ENCODE peak calls at places on chromosome 5, in nine cellular contexts. One of them, this sample, is unnamed.

GRCh38 chr5:68894673-68895072 is 199.1 kb upstream of the SLC30A5 start:
- DNase-seq in AG10803: peak
- DNase-seq in mucosa of descending colon: no peak
- DNase-seq in hepatocyte: peak
- DNase-seq in MCF 10A: peak
- DNase-seq in T-helper 1 cell: no peak
- DNase-seq in activated naive CD8-positive, alpha-beta T cell treated with anti-CD3 and anti-CD28 coated beads for 36 hours: no peak
- DNase-seq in fibroblast of lung: no peak
- DNase-seq in GM13977: no peak
- DNase-seq in this sample: no peak

GRCh38 chr5:162325143-162325727 is 257.7 kb downstream of the GABRG2 start:
- DNase-seq in fibroblast of lung: no peak
- DNase-seq in T-helper 1 cell: no peak
- DNase-seq in AG10803: no peak
- DNase-seq in activated naive CD8-positive, alpha-beta T cell treated with anti-CD3 and anti-CD28 coated beads for 36 hours: no peak
- DNase-seq in GM13977: no peak
- DNase-seq in MCF 10A: peak
- DNase-seq in hepatocyte: no peak
- DNase-seq in mucosa of descending colon: no peak
- DNase-seq in this sample: no peak

GRCh38 chr5:9348296-9348996 is 197.4 kb downstream of the SEMA5A start:
- DNase-seq in MCF 10A: peak
- DNase-seq in hepatocyte: no peak
- DNase-seq in activated naive CD8-positive, alpha-beta T cell treated with anti-CD3 and anti-CD28 coated beads for 36 hours: no peak
- DNase-seq in mucosa of descending colon: no peak
- DNase-seq in T-helper 1 cell: no peak
- DNase-seq in GM13977: no peak
- DNase-seq in AG10803: peak
- DNase-seq in fibroblast of lung: peak
- DNase-seq in this sample: peak

GRCh38 chr5:56951131-56951945 is 585 bp downstream of the MIER3 start:
- DNase-seq in MCF 10A: peak
- DNase-seq in hepatocyte: peak
- DNase-seq in fibroblast of lung: peak
- DNase-seq in AG10803: peak
- DNase-seq in activated naive CD8-positive, alpha-beta T cell treated with anti-CD3 and anti-CD28 coated beads for 36 hours: peak
- DNase-seq in mucosa of descending colon: peak
- DNase-seq in T-helper 1 cell: peak
- DNase-seq in GM13977: no peak
- DNase-seq in this sample: peak

GRCh38 chr5:84729326-84729725 is 344.6 kb upstream of the EDIL3 start:
- DNase-seq in activated naive CD8-positive, alpha-beta T cell treated with anti-CD3 and anti-CD28 coated beads for 36 hours: no peak
- DNase-seq in T-helper 1 cell: no peak
- DNase-seq in AG10803: no peak
- DNase-seq in MCF 10A: no peak
- DNase-seq in hepatocyte: no peak
- DNase-seq in GM13977: no peak
- DNase-seq in mucosa of descending colon: no peak
- DNase-seq in fibroblast of lung: peak
- DNase-seq in this sample: peak

GRCh38 chr5:41156739-41157138 is 56.6 kb downstream of the C6 start:
- DNase-seq in MCF 10A: peak
- DNase-seq in AG10803: peak
- DNase-seq in fibroblast of lung: peak
- DNase-seq in GM13977: no peak
- DNase-seq in mucosa of descending colon: no peak
- DNase-seq in T-helper 1 cell: no peak
- DNase-seq in activated naive CD8-positive, alpha-beta T cell treated with anti-CD3 and anti-CD28 coated beads for 36 hours: no peak
- DNase-seq in hepatocyte: no peak
- DNase-seq in this sample: no peak

GRCh38 chr5:114305402-114306207 is 56.3 kb upstream of the KCNN2 start:
- DNase-seq in GM13977: peak
- DNase-seq in fibroblast of lung: peak
- DNase-seq in activated naive CD8-positive, alpha-beta T cell treated with anti-CD3 and anti-CD28 coated beads for 36 hours: no peak
- DNase-seq in AG10803: peak
- DNase-seq in hepatocyte: peak
- DNase-seq in T-helper 1 cell: no peak
- DNase-seq in mucosa of descending colon: no peak
- DNase-seq in MCF 10A: peak
- DNase-seq in this sample: no peak

GRCh38 chr5:176384991-176385390 is 3.4 kb downstream of the NOP16 start:
- DNase-seq in fibroblast of lung: no peak
- DNase-seq in T-helper 1 cell: no peak
- DNase-seq in AG10803: no peak
- DNase-seq in activated naive CD8-positive, alpha-beta T cell treated with anti-CD3 and anti-CD28 coated beads for 36 hours: no peak
- DNase-seq in MCF 10A: no peak
- DNase-seq in mucosa of descending colon: no peak
- DNase-seq in hepatocyte: no peak
- DNase-seq in GM13977: no peak
- DNase-seq in this sample: no peak

GRCh38 chr5:134600600-134600999 is 32.0 kb downstream of the SAR1B start:
- DNase-seq in hepatocyte: no peak
- DNase-seq in mucosa of descending colon: no peak
- DNase-seq in activated naive CD8-positive, alpha-beta T cell treated with anti-CD3 and anti-CD28 coated beads for 36 hours: no peak
- DNase-seq in T-helper 1 cell: no peak
- DNase-seq in MCF 10A: peak
- DNase-seq in fibroblast of lung: peak
- DNase-seq in GM13977: no peak
- DNase-seq in AG10803: peak
- DNase-seq in this sample: no peak

GRCh38 chr5:88675758-88676636 is 207.0 kb downstream of the MEF2C start:
- DNase-seq in hepatocyte: peak
- DNase-seq in AG10803: peak
- DNase-seq in MCF 10A: no peak
- DNase-seq in fibroblast of lung: peak
- DNase-seq in activated naive CD8-positive, alpha-beta T cell treated with anti-CD3 and anti-CD28 coated beads for 36 hours: peak
- DNase-seq in mucosa of descending colon: peak
- DNase-seq in T-helper 1 cell: peak
- DNase-seq in GM13977: no peak
- DNase-seq in this sample: peak

This sample was measured in MG63.